ENCODE peak calls at places on chromosomes 2 and 18, in five cellular contexts. O, G, U, M and P are unnamed samples.

GRCh38 chr18:45690975-45691815 is 32.8 kb upstream of the SLC14A1 start:
- DNase-seq in G (peak; percentile 30), M (peak; percentile 69), U (peak; percentile 86), O (peak; percentile 85), P (peak; percentile 78)

GRCh38 chr18:13051159-13051558 is 60.0 kb downstream of the CEP192 start:
- DNase-seq in U (no peak), M (no peak), G (no peak), O (peak; percentile 4), P (no peak)

GRCh38 chr2:10493075-10493635 is 45.0 kb upstream of the ODC1 start:
- DNase-seq in G (no peak), O (no peak), M (no peak), U (no peak), P (no peak)

GRCh38 chr2:234293973-234294372 is 202.9 kb downstream of the ARL4C start:
- DNase-seq in M (no peak), G (peak; percentile 77), O (no peak), U (no peak), P (no peak)

GRCh38 chr2:24787532-24787931 is 5.7 kb downstream of the PTRHD1 start:
- DNase-seq in G (no peak), O (no peak), M (no peak), U (no peak), P (no peak)

GRCh38 chr2:26335231-26335630 is 10.7 kb upstream of the SELENOI start:
- DNase-seq in G (no peak), U (no peak), O (no peak), M (no peak), P (no peak)

GRCh38 chr2:28896906-28897305 is 2.4 kb downstream of the WDR43 start:
- DNase-seq in U (no peak), M (no peak), O (peak; percentile 91), G (no peak), P (peak; percentile 73)

GRCh38 chr18:34203866-34204265 is 20.8 kb downstream of the NOL4 start:
- DNase-seq in G (no peak), O (no peak), U (no peak), M (no peak), P (no peak)

GRCh38 chr2:105519516-105519915 is 120.7 kb upstream of the FHL2 start:
- DNase-seq in O (no peak), G (no peak), U (no peak), M (no peak), P (no peak)

GRCh38 chr2:170974304-170974993 is 45.4 kb downstream of the GORASP2 start:
- DNase-seq in G (no peak), M (no peak), U (peak; percentile 27), O (peak; percentile 52), P (peak; percentile 13)

GRCh38 chr2:119476301-119477117 is 44.9 kb downstream of the TMEM37 start:
- DNase-seq in M (peak; percentile 87), U (peak; percentile 79), O (peak; percentile 71), G (peak; percentile 68), P (peak; percentile 77)

GRCh38 chr2:165067958-165068612 is 112.8 kb upstream of the SLC38A11 start:
- DNase-seq in O (peak; percentile 67), M (peak; percentile 79), U (peak; percentile 83), G (no peak), P (peak; percentile 17)

GRCh38 chr2:241910604-241911520 is 41.3 kb downstream of the RTP5 start:
- DNase-seq in G (no peak), M (no peak), U (no peak), O (no peak), P (no peak)

GRCh38 chr2:40451926-40452605 is at the start of gene SLC8A1:
- DNase-seq in O (peak; percentile 78), M (peak; percentile 93), G (peak; percentile 44), U (peak; percentile 54), P (no peak)

GRCh38 chr2:73998451-73998850 is 13.7 kb downstream of the TET3 start:
- DNase-seq in M (no peak), U (no peak), G (no peak), O (no peak), P (no peak)

DNA sequence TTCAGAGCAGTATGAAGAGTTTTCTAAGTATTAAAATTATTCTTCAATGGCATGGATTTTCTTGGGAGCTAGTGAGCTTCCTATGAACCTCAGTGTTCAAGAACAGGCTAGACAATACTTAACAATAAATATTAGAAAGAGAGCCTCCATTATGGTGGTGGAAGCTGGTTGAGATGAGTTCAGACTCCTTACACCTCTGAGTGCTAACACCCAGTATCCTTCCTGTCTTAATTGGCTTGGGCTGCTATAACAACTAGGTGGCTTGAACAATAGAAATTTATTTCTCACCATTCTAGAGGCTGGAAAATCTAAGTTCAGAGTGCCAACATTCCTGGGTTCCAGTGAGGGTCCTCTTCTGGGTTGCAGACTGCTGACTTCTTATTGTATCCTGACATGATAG is 369.4 kb upstream of the HNRNPA3 start:
- DNase-seq in M (no peak), O (no peak), U (no peak), G (no peak), P (no peak)
- H3K9me2 ChIP-seq in M (no peaks in the 10 kb centered on the region), O (no peaks in the 10 kb centered on the region), U (no peaks in the 10 kb centered on the region), G (no peaks in the 10 kb centered on the region), P (no peaks in the 10 kb centered on the region)

GRCh38 chr2:128641421-128642095 is 322.9 kb upstream of the HS6ST1 start:
- DNase-seq in M (no peak), O (no peak), G (no peak), U (no peak), P (no peak)

GRCh38 chr2:128642316-128642715 is 323.6 kb upstream of the HS6ST1 start:
- DNase-seq in O (no peak), G (no peak), M (no peak), U (no peak), P (no peak)

GRCh38 chr2:128642801-128643200 is 324.1 kb upstream of the HS6ST1 start:
- DNase-seq in G (no peak), O (no peak), U (no peak), M (no peak), P (no peak)

GRCh38 chr2:128640847-128641360 is 322.2 kb upstream of the HS6ST1 start:
- DNase-seq in M (no peak), G (no peak), O (no peak), U (no peak), P (no peak)

DNA sequence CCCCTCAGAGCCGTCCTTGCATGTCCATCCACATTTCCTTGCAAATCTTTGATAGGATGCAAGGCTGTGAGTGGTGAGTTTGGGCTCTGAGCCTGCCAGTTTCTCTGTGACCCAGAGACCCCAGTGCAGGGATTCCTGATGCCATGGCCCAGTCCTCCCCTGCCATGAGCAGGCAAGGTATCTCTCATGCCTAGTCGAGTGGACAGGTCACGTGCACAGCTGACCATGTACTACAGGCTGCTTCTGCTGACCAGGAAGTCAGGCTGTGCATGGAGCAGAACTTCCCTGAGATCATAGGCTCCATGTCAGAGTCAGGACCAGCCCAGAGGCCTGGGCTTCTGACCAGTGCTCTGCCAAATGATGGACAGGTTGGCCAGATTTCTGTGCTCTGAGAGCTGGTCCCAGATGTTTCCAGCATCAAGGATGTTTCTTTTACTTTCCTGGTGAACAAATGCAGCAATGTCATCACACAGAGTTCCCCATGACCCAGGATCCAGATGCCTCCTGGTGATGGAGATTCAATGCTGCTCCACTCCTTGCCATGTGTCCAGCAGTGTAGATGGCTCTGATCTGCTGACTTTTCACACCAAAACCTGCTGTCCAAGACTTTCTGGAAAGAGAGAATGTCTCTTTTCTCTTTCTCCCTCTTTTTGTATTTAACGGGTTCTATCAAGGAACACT is 321.6 kb upstream of the HS6ST1 start:
- DNase-seq in O (peak; percentile 14), M (no peak), G (no peak), U (no peak), P (no peak)
- H3K9me2 ChIP-seq in O (no peaks in the 10 kb centered on the region), M (no peaks in the 10 kb centered on the region), G (no peaks in the 10 kb centered on the region), U (no peaks in the 10 kb centered on the region), P (no peaks in the 10 kb centered on the region)

GRCh38 chr2:128635361-128635900 is 316.8 kb upstream of the HS6ST1 start:
- DNase-seq in M (no peak), G (no peak), U (no peak), O (peak; percentile 18), P (no peak)

GRCh38 chr2:128633501-128633900 is 314.8 kb upstream of the HS6ST1 start:
- DNase-seq in G (no peak), M (no peak), U (no peak), O (peak; percentile 26), P (no peak)

GRCh38 chr2:128636802-128637147 is 318.1 kb upstream of the HS6ST1 start:
- DNase-seq in O (no peak), M (no peak), U (no peak), G (no peak), P (no peak)

GRCh38 chr2:128637481-128638155 is 318.9 kb upstream of the HS6ST1 start:
- DNase-seq in O (peak; percentile 30), G (no peak), M (no peak), U (no peak), P (no peak)

DNA sequence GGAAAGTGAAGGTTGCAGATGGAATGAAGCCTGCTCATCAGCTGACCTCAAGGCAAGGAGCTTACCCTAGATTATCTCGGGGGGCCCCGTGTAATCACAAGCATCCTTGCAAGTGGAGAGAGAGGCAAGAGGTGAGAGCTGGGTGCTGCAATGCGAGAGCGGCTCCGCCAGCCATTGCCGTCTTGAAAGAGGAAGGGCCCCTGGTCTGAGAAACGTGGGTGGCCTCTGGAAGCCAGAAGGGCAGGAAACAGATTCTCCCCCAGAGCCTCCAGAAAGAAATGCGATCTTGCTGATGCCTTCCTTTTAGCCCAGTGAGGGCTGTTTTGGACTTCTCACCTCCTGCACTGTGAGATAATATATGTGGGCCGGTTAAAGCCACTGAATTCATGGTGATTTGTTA is 319.6 kb upstream of the HS6ST1 start:
- DNase-seq in U (no peak), O (no peak), G (no peak), M (no peak), P (no peak)
- H3K9me2 ChIP-seq in U (no peaks in the 10 kb centered on the region), O (no peaks in the 10 kb centered on the region), G (no peaks in the 10 kb centered on the region), M (no peaks in the 10 kb centered on the region), P (no peaks in the 10 kb centered on the region)

DNA sequence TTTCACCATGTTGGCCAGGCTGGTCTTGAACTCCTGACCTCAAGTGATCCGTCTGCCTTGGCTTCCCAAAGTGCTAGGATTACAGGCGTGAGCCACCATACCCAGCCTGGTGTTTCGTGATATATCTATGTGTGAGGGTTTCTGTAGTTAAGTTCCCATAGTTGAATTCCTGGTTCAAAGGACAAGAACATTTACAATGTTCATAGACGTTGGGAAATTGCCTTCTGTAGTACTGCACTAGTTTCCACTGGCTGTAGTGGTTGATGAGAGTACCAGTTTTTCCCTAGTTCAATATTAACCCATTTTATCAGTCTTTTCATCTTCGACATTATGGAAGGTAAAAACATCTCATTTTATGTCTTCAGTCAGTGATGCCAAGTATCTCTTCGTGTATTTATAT is 171.0 kb downstream of the NEDD4L start:
- DNase-seq in M (no peak), O (no peak), U (no peak), G (no peak), P (no peak)
- H3K9me2 ChIP-seq in M (no peaks in the 10 kb centered on the region), O (no peaks in the 10 kb centered on the region), U (no peaks in the 10 kb centered on the region), G (no peaks in the 10 kb centered on the region), P (no peaks in the 10 kb centered on the region)

DNA sequence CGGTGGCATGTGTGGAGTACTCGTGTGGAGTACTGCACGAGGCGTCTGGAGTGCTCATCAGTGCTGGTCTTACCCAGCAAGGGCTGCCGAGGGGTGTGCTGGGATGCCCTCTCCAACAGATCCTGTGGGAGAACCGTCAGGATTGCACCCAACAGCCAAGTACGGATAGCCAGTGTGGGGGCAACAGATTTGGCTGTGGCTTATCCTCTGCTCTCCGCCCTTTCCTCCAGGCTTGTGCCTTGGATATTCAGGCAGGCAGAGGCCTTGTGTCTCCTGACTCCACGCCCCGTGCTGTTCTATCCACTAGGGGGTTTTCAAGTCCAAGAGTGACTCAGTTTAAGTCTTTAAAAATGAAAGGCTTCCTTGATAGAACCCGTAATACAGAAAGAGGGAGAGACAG is 321.0 kb upstream of the HS6ST1 start:
- DNase-seq in U (no peak), O (peak; percentile 14), G (no peak), M (no peak), P (no peak)
- H3K9me2 ChIP-seq in U (no peaks in the 10 kb centered on the region), O (no peaks in the 10 kb centered on the region), G (no peaks in the 10 kb centered on the region), M (no peaks in the 10 kb centered on the region), P (no peaks in the 10 kb centered on the region)

GRCh38 chr2:128638741-128639477 is 320.2 kb upstream of the HS6ST1 start:
- DNase-seq in M (peak; percentile 42), U (no peak), G (no peak), O (peak; percentile 70), P (no peak)
- H3K9me2 ChIP-seq in M (no peaks in the 10 kb centered on the region), U (no peaks in the 10 kb centered on the region), G (no peaks in the 10 kb centered on the region), O (no peaks in the 10 kb centered on the region), P (no peaks in the 10 kb centered on the region)